ENCODE peak calls at places on chromosomes 4 and X, in nine cellular contexts. L is T follicular helper cell; S is adrenal gland; V is hypothalamus; G is CD8-positive, alpha-beta T cell; K is ovary; J is stimulated activated CD8-positive, alpha-beta memory T cell treated with anti-CD3 and anti-CD28 coated beads, Interleukin-2, amount 100 ng/mL, for 48 hours; U is islet precursor cell; A is GM04504. Z is an unnamed sample.

GRCh38 chr4:76984788-76985211 is 35.2 kb downstream of the SEPTIN11 start:
- DNase-seq in S (peak), G (no peak), A (peak), V (no peak), L (no peak), K (peak), J (no peak), U (peak), Z (peak)

GRCh38 chrX:41602946-41603345 is 85.8 kb upstream of the GPR34 start:
- DNase-seq in A (no peak), S (no peak), U (no peak), V (no peak), J (no peak), G (no peak), K (no peak), L (no peak), Z (no peak)

GRCh38 chr4:183636923-183637322 is 22.1 kb downstream of the RWDD4 start:
- DNase-seq in U (no peak), J (no peak), L (no peak), K (no peak), G (no peak), S (no peak), A (no peak), V (no peak), Z (no peak)

GRCh38 chr4:88457307-88458090 is 580 bp downstream of the HERC5 start:
- DNase-seq in S (peak), J (peak), L (peak), V (no peak), G (no peak), K (peak), A (no peak), U (peak), Z (peak)

GRCh38 chr4:146959692-146960091 is 14.0 kb upstream of the TTC29 start:
- DNase-seq in V (no peak), K (no peak), L (no peak), U (no peak), G (no peak), J (no peak), S (no peak), A (no peak), Z (no peak)

GRCh38 chr4:153234923-153235322 is 30.7 kb downstream of the TRIM2 start:
- DNase-seq in A (no peak), S (no peak), V (no peak), J (no peak), G (no peak), K (no peak), U (peak), L (no peak), Z (no peak)

GRCh38 chr4:120841580-120841979 is 80.9 kb downstream of the PRDM5 start:
- DNase-seq in S (no peak), J (no peak), G (no peak), K (no peak), A (no peak), L (no peak), U (no peak), V (no peak), Z (no peak)

GRCh38 chr4:152501846-152502536 is 33.9 kb downstream of the FBXW7 start:
- DNase-seq in S (no peak), U (no peak), A (no peak), K (no peak), V (no peak), G (no peak), J (no peak), L (no peak), Z (no peak)

GRCh38 chrX:1246816-1247215 is 21.8 kb upstream of the CSF2RA start:
- DNase-seq in S (peak), L (peak), U (peak), A (peak), V (no peak), G (peak), J (peak), K (peak), Z (peak)

GRCh38 chr4:142534994-142535393 is 311.1 kb downstream of the INPP4B start:
- DNase-seq in S (no peak), L (no peak), K (no peak), J (no peak), V (no peak), U (no peak), G (no peak), A (no peak), Z (no peak)

GRCh38 chr4:182845618-182846017 is 71.6 kb downstream of the DCTD start:
- DNase-seq in L (no peak), V (no peak), S (no peak), G (no peak), J (no peak), A (no peak), U (no peak), K (no peak), Z (no peak)

GRCh38 chrX:134761788-134762187 is 103.5 kb upstream of the PLAC1 start:
- DNase-seq in K (no peak), L (no peak), J (no peak), V (no peak), U (no peak), S (peak), A (no peak), G (no peak), Z (no peak)

Z was measured in tibial nerve.